ENCODE peak calls at places on chromosomes 1 and 21, in six cellular contexts. S, T, P, W, N and Y are unnamed samples.

GRCh38 chr1:79811173-79811572 is 804.6 kb upstream of the ADGRL4 start:
- DNase-seq in S (no peak), T (no peak), P (peak; percentile 38), W (peak; percentile 53), N (peak; percentile 6), Y (no peak)

GRCh38 chr1:220950576-220950975 is 71.3 kb downstream of the HLX start:
- DNase-seq in S (no peak), T (no peak), P (no peak), W (no peak), N (no peak), Y (no peak)

GRCh38 chr1:181508486-181509165 is 25.3 kb downstream of the CACNA1E start:
- DNase-seq in S (no peak), T (no peak), P (no peak), W (no peak), N (no peak), Y (no peak)

GRCh38 chr21:36882776-36883175 is 83.7 kb downstream of the HLCS start:
- DNase-seq in S (no peak), T (no peak), P (no peak), W (no peak), N (peak; percentile 37), Y (no peak)

GRCh38 chr1:65319141-65319540 is 9.8 kb downstream of the DNAJC6 start:
- DNase-seq in S (no peak), T (no peak), P (no peak), W (no peak), N (no peak), Y (no peak)

GRCh38 chr1:14682941-14683340 is 84.5 kb downstream of the KAZN start:
- DNase-seq in S (no peak), T (no peak), P (no peak), W (no peak), N (no peak), Y (no peak)

GRCh38 chr1:2466834-2467554 is 9.1 kb upstream of the PLCH2 start:
- DNase-seq in S (no peak), T (no peak), P (no peak), W (no peak), N (no peak), Y (no peak)

GRCh38 chr1:90706437-90707362 is 10.4 kb downstream of the BARHL2 start:
- DNase-seq in S (peak; percentile 81), T (no peak), P (no peak), W (peak; percentile 34), N (peak; percentile 12), Y (no peak)

GRCh38 chr21:36097427-36098230 is 27.8 kb downstream of the CBR1 start:
- DNase-seq in S (no peak), T (no peak), P (no peak), W (no peak), N (no peak), Y (peak; percentile 35)

GRCh38 chr1:76330993-76331603 is 256.6 kb downstream of the ST6GALNAC3 start:
- DNase-seq in S (no peak), T (no peak), P (peak; percentile 36), W (peak; percentile 46), N (peak; percentile 61), Y (peak; percentile 28)

GRCh38 chr21:35156293-35156976 is 107.3 kb upstream of the RUNX1 start:
- DNase-seq in S (no peak), T (no peak), P (no peak), W (no peak), N (peak; percentile 12), Y (no peak)

GRCh38 chr1:214707306-214708087 is 104.5 kb downstream of the CENPF start:
- DNase-seq in S (no peak), T (no peak), P (no peak), W (no peak), N (no peak), Y (no peak)

GRCh38 chr1:147625274-147625986 is 44.9 kb downstream of the ACP6 start:
- DNase-seq in S (no peak), T (no peak), P (no peak), W (no peak), N (no peak), Y (peak; percentile 15)

GRCh38 chr1:23554481-23555224 is 4.6 kb downstream of the ID3 start:
- DNase-seq in S (peak; percentile 94), T (peak; percentile 45), P (no peak), W (peak; percentile 83), N (peak; percentile 87), Y (peak; percentile 51)

GRCh38 chr1:228162286-228163003 is 3.2 kb upstream of the IBA57 start:
- DNase-seq in S (no peak), T (no peak), P (no peak), W (no peak), N (no peak), Y (no peak)

GRCh38 chr1:94713472-94714141 is 106.5 kb upstream of the SLC44A3 start:
- DNase-seq in S (peak; percentile 80), T (no peak), P (peak; percentile 97), W (peak; percentile 98), N (peak; percentile 87), Y (peak; percentile 35)

GRCh38 chr1:10967105-10967504 is 45.3 kb upstream of the TARDBP start:
- DNase-seq in S (no peak), T (no peak), P (no peak), W (no peak), N (no peak), Y (no peak)